ENCODE peak calls at places on chromosomes 6 and 20, in nine cellular contexts. One of them, this sample, is unnamed.

GRCh38 chr6:168536196-168536595 is 95.2 kb downstream of the SMOC2 start:
- DNase-seq in stimulated activated CD8-positive, alpha-beta memory T cell treated with anti-CD3 and anti-CD28 coated beads, Interleukin-7, amount 100 ng/mL, for 1 hour: no peak
- DNase-seq in prostate gland: no peak
- DNase-seq in iPS-NIHi11: no peak
- DNase-seq in mesendoderm: no peak
- DNase-seq in NCI-H2029: no peak
- DNase-seq in activated T-cell treated with anti-CD3 and anti-CD28 coated beads, Interleukin-2, amount 50 U/mL, for 72 hours: no peak
- DNase-seq in T-helper 2 cell: no peak
- DNase-seq in cardiac muscle cell: no peak
- DNase-seq in this sample: no peak

GRCh38 chr20:17723301-17723691 is 23.5 kb downstream of the BANF2 start:
- DNase-seq in prostate gland: no peak
- DNase-seq in NCI-H2029: no peak
- DNase-seq in mesendoderm: no peak
- DNase-seq in stimulated activated CD8-positive, alpha-beta memory T cell treated with anti-CD3 and anti-CD28 coated beads, Interleukin-7, amount 100 ng/mL, for 1 hour: no peak
- DNase-seq in iPS-NIHi11: no peak
- DNase-seq in T-helper 2 cell: no peak
- DNase-seq in cardiac muscle cell: no peak
- DNase-seq in activated T-cell treated with anti-CD3 and anti-CD28 coated beads, Interleukin-2, amount 50 U/mL, for 72 hours: no peak
- DNase-seq in this sample: no peak

GRCh38 chr6:56246941-56247653 is at the start of gene COL21A1:
- DNase-seq in stimulated activated CD8-positive, alpha-beta memory T cell treated with anti-CD3 and anti-CD28 coated beads, Interleukin-7, amount 100 ng/mL, for 1 hour: no peak
- DNase-seq in iPS-NIHi11: peak
- DNase-seq in T-helper 2 cell: no peak
- DNase-seq in mesendoderm: peak
- DNase-seq in activated T-cell treated with anti-CD3 and anti-CD28 coated beads, Interleukin-2, amount 50 U/mL, for 72 hours: no peak
- DNase-seq in cardiac muscle cell: peak
- DNase-seq in NCI-H2029: peak
- DNase-seq in prostate gland: peak
- DNase-seq in this sample: no peak

GRCh38 chr6:87045521-87046075 is 49.3 kb downstream of the CGA start:
- DNase-seq in prostate gland: no peak
- DNase-seq in NCI-H2029: no peak
- DNase-seq in cardiac muscle cell: no peak
- DNase-seq in stimulated activated CD8-positive, alpha-beta memory T cell treated with anti-CD3 and anti-CD28 coated beads, Interleukin-7, amount 100 ng/mL, for 1 hour: no peak
- DNase-seq in T-helper 2 cell: no peak
- DNase-seq in iPS-NIHi11: no peak
- DNase-seq in mesendoderm: no peak
- DNase-seq in activated T-cell treated with anti-CD3 and anti-CD28 coated beads, Interleukin-2, amount 50 U/mL, for 72 hours: no peak
- DNase-seq in this sample: no peak

GRCh38 chr6:165568326-165568725 is 94.7 kb downstream of the PDE10A start:
- DNase-seq in prostate gland: no peak
- DNase-seq in NCI-H2029: no peak
- DNase-seq in stimulated activated CD8-positive, alpha-beta memory T cell treated with anti-CD3 and anti-CD28 coated beads, Interleukin-7, amount 100 ng/mL, for 1 hour: no peak
- DNase-seq in T-helper 2 cell: no peak
- DNase-seq in activated T-cell treated with anti-CD3 and anti-CD28 coated beads, Interleukin-2, amount 50 U/mL, for 72 hours: no peak
- DNase-seq in cardiac muscle cell: no peak
- DNase-seq in iPS-NIHi11: no peak
- DNase-seq in mesendoderm: no peak
- DNase-seq in this sample: no peak

GRCh38 chr6:147709396-147710272 is 201.1 kb downstream of the SAMD5 start:
- DNase-seq in mesendoderm: peak
- DNase-seq in iPS-NIHi11: no peak
- DNase-seq in stimulated activated CD8-positive, alpha-beta memory T cell treated with anti-CD3 and anti-CD28 coated beads, Interleukin-7, amount 100 ng/mL, for 1 hour: no peak
- DNase-seq in prostate gland: no peak
- DNase-seq in T-helper 2 cell: no peak
- DNase-seq in NCI-H2029: no peak
- DNase-seq in cardiac muscle cell: no peak
- DNase-seq in activated T-cell treated with anti-CD3 and anti-CD28 coated beads, Interleukin-2, amount 50 U/mL, for 72 hours: no peak
- DNase-seq in this sample: no peak

GRCh38 chr6:39102024-39102820 is 12.8 kb downstream of the SAYSD1 start:
- DNase-seq in NCI-H2029: peak
- DNase-seq in cardiac muscle cell: peak
- DNase-seq in stimulated activated CD8-positive, alpha-beta memory T cell treated with anti-CD3 and anti-CD28 coated beads, Interleukin-7, amount 100 ng/mL, for 1 hour: no peak
- DNase-seq in iPS-NIHi11: peak
- DNase-seq in activated T-cell treated with anti-CD3 and anti-CD28 coated beads, Interleukin-2, amount 50 U/mL, for 72 hours: peak
- DNase-seq in mesendoderm: peak
- DNase-seq in T-helper 2 cell: no peak
- DNase-seq in prostate gland: no peak
- DNase-seq in this sample: peak

GRCh38 chr20:53655909-53656652 is 62.4 kb upstream of the ZNF217 start:
- DNase-seq in stimulated activated CD8-positive, alpha-beta memory T cell treated with anti-CD3 and anti-CD28 coated beads, Interleukin-7, amount 100 ng/mL, for 1 hour: no peak
- DNase-seq in T-helper 2 cell: no peak
- DNase-seq in iPS-NIHi11: no peak
- DNase-seq in mesendoderm: no peak
- DNase-seq in prostate gland: no peak
- DNase-seq in activated T-cell treated with anti-CD3 and anti-CD28 coated beads, Interleukin-2, amount 50 U/mL, for 72 hours: no peak
- DNase-seq in NCI-H2029: no peak
- DNase-seq in cardiac muscle cell: peak
- DNase-seq in this sample: no peak

GRCh38 chr6:168368063-168368835 is 48.7 kb upstream of the DACT2 start:
- DNase-seq in NCI-H2029: no peak
- DNase-seq in activated T-cell treated with anti-CD3 and anti-CD28 coated beads, Interleukin-2, amount 50 U/mL, for 72 hours: no peak
- DNase-seq in cardiac muscle cell: peak
- DNase-seq in mesendoderm: no peak
- DNase-seq in prostate gland: no peak
- DNase-seq in iPS-NIHi11: no peak
- DNase-seq in stimulated activated CD8-positive, alpha-beta memory T cell treated with anti-CD3 and anti-CD28 coated beads, Interleukin-7, amount 100 ng/mL, for 1 hour: no peak
- DNase-seq in T-helper 2 cell: no peak
- DNase-seq in this sample: no peak

GRCh38 chr6:7905416-7905815 is 5.2 kb downstream of the TXNDC5 start:
- DNase-seq in NCI-H2029: no peak
- DNase-seq in iPS-NIHi11: no peak
- DNase-seq in cardiac muscle cell: peak
- DNase-seq in mesendoderm: no peak
- DNase-seq in activated T-cell treated with anti-CD3 and anti-CD28 coated beads, Interleukin-2, amount 50 U/mL, for 72 hours: no peak
- DNase-seq in stimulated activated CD8-positive, alpha-beta memory T cell treated with anti-CD3 and anti-CD28 coated beads, Interleukin-7, amount 100 ng/mL, for 1 hour: no peak
- DNase-seq in prostate gland: no peak
- DNase-seq in T-helper 2 cell: no peak
- DNase-seq in this sample: no peak

GRCh38 chr6:18293192-18293904 is 29.0 kb upstream of the DEK start:
- DNase-seq in activated T-cell treated with anti-CD3 and anti-CD28 coated beads, Interleukin-2, amount 50 U/mL, for 72 hours: no peak
- DNase-seq in stimulated activated CD8-positive, alpha-beta memory T cell treated with anti-CD3 and anti-CD28 coated beads, Interleukin-7, amount 100 ng/mL, for 1 hour: no peak
- DNase-seq in cardiac muscle cell: peak
- DNase-seq in prostate gland: no peak
- DNase-seq in NCI-H2029: no peak
- DNase-seq in iPS-NIHi11: no peak
- DNase-seq in T-helper 2 cell: no peak
- DNase-seq in mesendoderm: no peak
- DNase-seq in this sample: no peak

This sample was measured in activated naive CD8-positive, alpha-beta T cell treated with anti-CD3 and anti-CD28 coated beads for 36 hours.